ENCODE peak calls at places on chromosomes 7 and 10, in seven cellular contexts. N is SK-N-MC, A is sigmoid colon, K is GM23338, B is Panc1, P is K562, F is transverse colon. I is an unnamed sample.

GRCh38 chr7:82051641-82052040 is 281.8 kb upstream of the HGF start:
- DNase-seq in P (no peak), F (no peak), K (no peak), B (no peak), N (no peak), A (no peak), I (no peak)

GRCh38 chr7:1549357-1550004 is 6.5 kb downstream of the TMEM184A start:
- DNase-seq in P (no peak), K (no peak), N (no peak), A (no peak), B (no peak), F (no peak), I (no peak)

GRCh38 chr10:20466731-20467130 is 430.4 kb downstream of the NEBL start:
- DNase-seq in N (no peak), K (no peak), P (no peak), A (no peak), B (no peak), F (no peak), I (no peak)

GRCh38 chr10:113176652-113177155 is 226.7 kb downstream of the TCF7L2 start:
- DNase-seq in P (no peak), B (no peak), A (no peak), N (no peak), F (no peak), K (no peak), I (no peak)

GRCh38 chr10:43255644-43256431 is 11.0 kb downstream of the RASGEF1A start:
- DNase-seq in N (no peak), B (no peak), P (peak; percentile 84), F (no peak), K (peak; percentile 86), A (no peak), I (peak; percentile 77)

GRCh38 chr7:74499835-74500388 is 46.2 kb downstream of the GTF2IRD1 start:
- DNase-seq in A (no peak), B (no peak), N (no peak), K (no peak), F (no peak), P (no peak), I (no peak)

GRCh38 chr7:123343611-123344010 is 143.8 kb upstream of the SLC13A1 start:
- DNase-seq in N (no peak), K (no peak), F (no peak), A (no peak), P (no peak), B (no peak), I (no peak)

GRCh38 chr7:148921806-148922205 is 37.7 kb upstream of the EZH2 start:
- DNase-seq in P (no peak), N (no peak), F (peak; percentile 73), K (no peak), A (no peak), B (no peak), I (no peak)

GRCh38 chr7:110407242-110407641 is 683.7 kb upstream of the LRRN3 start:
- DNase-seq in K (no peak), A (no peak), P (no peak), F (no peak), B (no peak), N (no peak), I (no peak)

GRCh38 chr7:34727464-34727995 is 69.5 kb downstream of the NPSR1 start:
- DNase-seq in F (no peak), B (peak; percentile 47), K (no peak), A (no peak), N (no peak), P (no peak), I (no peak)

GRCh38 chr10:133207627-133208026 is 22.4 kb upstream of the UTF1 start:
- DNase-seq in K (no peak), N (no peak), B (no peak), A (no peak), F (no peak), P (no peak), I (no peak)

GRCh38 chr7:20306499-20306946 is 24.2 kb upstream of the ITGB8 start:
- DNase-seq in N (no peak), K (peak; percentile 65), P (peak; percentile 29), F (no peak), A (no peak), B (no peak), I (no peak)

GRCh38 chr7:126426652-126427051 is 826.1 kb downstream of the GRM8 start:
- DNase-seq in P (no peak), K (no peak), B (no peak), A (no peak), N (no peak), F (no peak), I (no peak)

GRCh38 chr7:144011458-144012230 is 11.5 kb downstream of the OR6B1 start:
- DNase-seq in P (no peak), A (no peak), B (no peak), N (no peak), K (no peak), F (no peak), I (no peak)

GRCh38 chr7:51376420-51377092 is 59.9 kb upstream of the COBL start:
- DNase-seq in F (no peak), P (peak; percentile 61), N (no peak), A (no peak), K (no peak), B (no peak), I (no peak)

GRCh38 chr7:117019287-117019686 is 66.0 kb downstream of the ST7 start:
- DNase-seq in A (no peak), P (no peak), B (no peak), K (no peak), N (no peak), F (no peak), I (no peak)

GRCh38 chr7:117019786-117020604 is 66.7 kb downstream of the ST7 start:
- DNase-seq in B (peak; percentile 51), F (peak; percentile 37), A (peak; percentile 93), P (peak; percentile 78), N (no peak), K (peak; percentile 65), I (peak; percentile 74)

GRCh38 chr7:117021960-117022359 is 68.7 kb downstream of the ST7 start:
- DNase-seq in F (no peak), B (no peak), P (no peak), N (no peak), K (no peak), A (no peak), I (no peak)

GRCh38 chr7:117021366-117021765 is 68.1 kb downstream of the ST7 start:
- DNase-seq in B (no peak), F (no peak), K (no peak), N (no peak), A (no peak), P (no peak), I (no peak)

GRCh38 chr7:117020605-117021002 is 67.3 kb downstream of the ST7 start:
- DNase-seq in B (no peak), P (no peak), K (peak; percentile 5), A (no peak), N (no peak), F (no peak), I (no peak)
- TF ChIP-seq POLR2AphosphoS5 in B (no peak), P (no peak), K (no peak), A (no peak), N (no peak), F (no peak), I (no peak)

GRCh38 chr7:131932271-131932670 is 375.8 kb upstream of the PODXL start:
- DNase-seq in A (no peak), F (no peak), P (no peak), K (no peak), B (no peak), N (no peak), I (no peak)

GRCh38 chr7:131931368-131931767 is 374.9 kb upstream of the PODXL start:
- DNase-seq in F (no peak), A (no peak), K (no peak), B (no peak), P (no peak), N (no peak), I (no peak)

GRCh38 chr7:131924857-131925256 is 368.4 kb upstream of the PODXL start:
- DNase-seq in F (no peak), B (no peak), K (no peak), A (no peak), P (no peak), N (no peak), I (no peak)

GRCh38 chr7:131927770-131928169 is 371.3 kb upstream of the PODXL start:
- DNase-seq in N (no peak), P (no peak), B (no peak), K (no peak), A (no peak), F (no peak), I (no peak)
- H3K27ac ChIP-seq in N (no peak overlapping the region), P (no peak overlapping the region), B (no peak overlapping the region), K (no peak overlapping the region), A (no peak overlapping the region), F (no peak overlapping the region), I (no peak overlapping the region)

GRCh38 chr10:6350609-6351008 is 147.9 kb downstream of the PFKFB3 start:
- DNase-seq in F (no peak), N (no peak), K (no peak), B (no peak), A (no peak), P (no peak), I (no peak)

GRCh38 chr10:6347391-6347951 is 144.7 kb downstream of the PFKFB3 start:
- DNase-seq in F (no peak), K (no peak), B (no peak), P (no peak), N (no peak), A (no peak), I (peak; percentile 81)

GRCh38 chr10:6346621-6347020 is 143.9 kb downstream of the PFKFB3 start:
- DNase-seq in B (no peak), K (no peak), A (no peak), P (no peak), F (no peak), N (no peak), I (no peak)

GRCh38 chr10:6349846-6350245 is 147.1 kb downstream of the PFKFB3 start:
- DNase-seq in A (no peak), P (no peak), F (no peak), B (no peak), N (no peak), K (no peak), I (no peak)

GRCh38 chr10:6348091-6348862 is 145.5 kb downstream of the PFKFB3 start:
- DNase-seq in B (no peak), A (no peak), K (no peak), F (peak; percentile 56), N (no peak), P (no peak), I (peak; percentile 92)
- TF ChIP-seq POLR2AphosphoS5 in B (no peak), A (no peak), K (no peak), F (no peak), N (no peak), P (no peak), I (peak; percentile 73)

GRCh38 chr7:85310301-85310700 is 123.4 kb upstream of the SEMA3D start:
- DNase-seq in F (no peak), A (no peak), N (no peak), K (no peak), B (no peak), P (no peak), I (no peak)
- H3K27ac ChIP-seq in F (no peak overlapping the region), A (no peak overlapping the region), N (no peak overlapping the region), K (no peak overlapping the region), B (no peak overlapping the region), P (no peak overlapping the region), I (no peak overlapping the region)

GRCh38 chr7:69256634-69257081 is 341.6 kb upstream of the AUTS2 start:
- DNase-seq in P (no peak), N (no peak), A (peak; percentile 87), B (no peak), K (no peak), F (peak; percentile 29), I (peak; percentile 75)
- TF ChIP-seq POLR2AphosphoS5 in P (no peak), N (no peak), A (no peak), B (no peak), K (no peak), F (no peak), I (peak; percentile 36)